ENCODE peak calls at places on chromosomes 11 and 22, in nine cellular contexts. P is astrocyte of the spinal cord, I is fibroblast of mammary gland, K is HepG2, G is lung, U is AG09309, Q is astrocyte of the cerebellum, J is DND-41, A is left ventricle myocardium inferior. Y is an unnamed sample.

GRCh38 chr22:17939579-17939978 is 84.8 kb downstream of the MICAL3 start:
- DNase-seq in P (no peak), I (no peak), K (no peak), G (no peak), U (no peak), Q (no peak), J (no peak), A (no peak), Y (no peak)

GRCh38 chr11:66676931-66677598 is 622 bp downstream of the RBM4B start:
- DNase-seq in P (no peak), I (peak; percentile 6), K (no peak), G (no peak), U (no peak), Q (no peak), J (no peak), A (no peak), Y (no peak)

GRCh38 chr11:110196241-110196754 is 100.1 kb downstream of the RDX start:
- DNase-seq in P (peak; percentile 89), I (peak; percentile 99), K (peak; percentile 25), G (peak; percentile 27), U (no peak), Q (peak; percentile 77), J (no peak), A (no peak), Y (peak; percentile 91)

GRCh38 chr11:117179048-117179999 is 781 bp downstream of the SIDT2 start:
- DNase-seq in P (peak; percentile 49), I (peak; percentile 57), K (no peak), G (no peak), U (no peak), Q (peak; percentile 64), J (peak; percentile 69), A (peak; percentile 43), Y (no peak)

GRCh38 chr11:16632295-16633200 is 105.9 kb upstream of the C11orf58 start:
- DNase-seq in P (peak; percentile 23), I (no peak), K (peak; percentile 50), G (no peak), U (no peak), Q (no peak), J (no peak), A (no peak), Y (no peak)

GRCh38 chr11:129234978-129235377 is 42.9 kb upstream of the ARHGAP32 start:
- DNase-seq in P (no peak), I (no peak), K (no peak), G (no peak), U (no peak), Q (no peak), J (no peak), A (no peak), Y (no peak)

GRCh38 chr22:45064313-45065268 is 54.8 kb upstream of the PHF21B start:
- DNase-seq in P (peak; percentile 87), I (peak; percentile 91), K (no peak), G (no peak), U (peak; percentile 42), Q (peak; percentile 69), J (peak; percentile 23), A (no peak), Y (no peak)

GRCh38 chr22:28207281-28208030 is 288.4 kb upstream of the PITPNB start:
- DNase-seq in P (no peak), I (peak; percentile 20), K (no peak), G (no peak), U (no peak), Q (no peak), J (no peak), A (no peak), Y (no peak)

GRCh38 chr22:37401401-37401859 is 25.8 kb downstream of the ELFN2 start:
- DNase-seq in P (peak; percentile 63), I (peak; percentile 56), K (no peak), G (no peak), U (no peak), Q (peak; percentile 83), J (no peak), A (peak; percentile 61), Y (no peak)

GRCh38 chr11:26121466-26121865 is 210.5 kb upstream of the ANO3 start:
- DNase-seq in P (no peak), I (no peak), K (no peak), G (no peak), U (no peak), Q (no peak), J (no peak), A (no peak), Y (no peak)

GRCh38 chr22:38180841-38181452 is 683 bp downstream of the PLA2G6 start:
- DNase-seq in P (no peak), I (no peak), K (no peak), G (peak; percentile 63), U (no peak), Q (no peak), J (peak; percentile 25), A (peak; percentile 44), Y (no peak)

GRCh38 chr22:32985899-32986772 is 72.0 kb downstream of the SYN3 start:
- DNase-seq in P (peak; percentile 68), I (peak; percentile 77), K (peak; percentile 70), G (peak; percentile 76), U (peak; percentile 43), Q (peak; percentile 42), J (peak; percentile 52), A (peak; percentile 51), Y (no peak)

DNA sequence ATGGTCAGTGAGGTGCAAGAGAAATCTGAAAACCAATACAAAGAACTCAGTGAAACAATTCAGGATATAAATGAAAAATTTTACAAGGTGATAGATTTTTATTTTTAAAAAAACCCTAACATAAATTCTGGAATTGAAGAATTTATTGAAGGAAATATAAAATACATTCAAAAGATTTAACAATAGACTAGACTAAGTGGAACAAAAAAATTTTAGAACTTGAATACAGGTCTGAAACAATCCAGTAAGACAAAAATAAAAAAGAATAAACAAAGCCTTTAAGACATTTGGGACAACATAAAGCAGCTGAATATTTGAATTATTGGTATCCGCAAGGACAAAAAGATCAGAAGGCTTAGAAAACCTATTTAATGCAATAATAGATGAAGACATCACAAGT is 8.7 kb downstream of the SPA17 start:
- DNase-seq in P (no peak), I (no peak), K (no peak), G (no peak), U (no peak), Q (no peak), J (no peak), A (no peak), Y (no peak)
- H3K4me3 ChIP-seq in P (no peak overlapping the region), I (no peak overlapping the region), K (no peak overlapping the region), G (no peak overlapping the region), U (no peak overlapping the region), Q (no peak overlapping the region), J (no peak overlapping the region), A (no peak overlapping the region), Y (no peak overlapping the region)

DNA sequence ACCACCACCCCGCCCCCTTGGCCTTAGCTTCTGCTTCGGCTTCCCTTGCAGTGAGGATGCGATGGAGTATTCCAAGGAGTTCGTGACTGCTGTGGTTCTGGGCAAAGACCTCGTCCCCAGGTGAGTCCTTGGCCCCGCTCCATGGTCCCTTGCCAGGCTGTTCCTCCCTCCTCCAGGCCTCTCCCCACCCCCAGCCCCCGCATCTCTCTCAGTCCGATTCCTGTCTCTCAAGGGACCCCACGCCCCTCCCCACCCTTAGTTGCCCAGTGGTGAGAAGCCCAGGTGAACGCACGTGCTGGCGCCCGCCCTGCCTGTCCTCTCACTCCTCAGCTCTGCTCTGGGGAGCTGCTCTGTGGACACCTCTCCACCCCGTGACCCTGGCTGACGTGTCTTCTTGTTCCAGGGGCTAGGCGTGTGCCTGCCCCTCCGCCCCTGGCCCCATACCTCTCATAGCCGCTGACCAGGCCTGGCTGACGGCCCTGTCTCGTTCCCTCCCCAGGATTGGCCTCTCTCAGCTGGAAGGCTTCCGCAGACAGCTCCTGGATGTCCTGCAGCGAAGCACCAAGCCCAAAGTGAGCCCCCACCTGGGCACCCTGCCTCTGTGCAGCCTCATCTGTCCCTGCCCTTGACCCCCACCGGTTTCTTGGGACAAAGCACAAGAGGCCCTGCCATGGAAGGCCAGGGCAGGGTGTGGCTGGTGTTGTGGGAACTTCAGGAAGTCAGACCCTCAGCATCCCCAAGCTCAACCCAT is 14.6 kb upstream of the MYRF start:
- DNase-seq in P (no peak), I (no peak), K (no peak), G (no peak), U (no peak), Q (no peak), J (no peak), A (no peak), Y (no peak)
- TF ChIP-seq CTCF in P (no peak), I (no peak), K (no peak), G (no peak), U (no peak), Q (no peak), J (no peak), A (no peak), Y (no peak)

DNA sequence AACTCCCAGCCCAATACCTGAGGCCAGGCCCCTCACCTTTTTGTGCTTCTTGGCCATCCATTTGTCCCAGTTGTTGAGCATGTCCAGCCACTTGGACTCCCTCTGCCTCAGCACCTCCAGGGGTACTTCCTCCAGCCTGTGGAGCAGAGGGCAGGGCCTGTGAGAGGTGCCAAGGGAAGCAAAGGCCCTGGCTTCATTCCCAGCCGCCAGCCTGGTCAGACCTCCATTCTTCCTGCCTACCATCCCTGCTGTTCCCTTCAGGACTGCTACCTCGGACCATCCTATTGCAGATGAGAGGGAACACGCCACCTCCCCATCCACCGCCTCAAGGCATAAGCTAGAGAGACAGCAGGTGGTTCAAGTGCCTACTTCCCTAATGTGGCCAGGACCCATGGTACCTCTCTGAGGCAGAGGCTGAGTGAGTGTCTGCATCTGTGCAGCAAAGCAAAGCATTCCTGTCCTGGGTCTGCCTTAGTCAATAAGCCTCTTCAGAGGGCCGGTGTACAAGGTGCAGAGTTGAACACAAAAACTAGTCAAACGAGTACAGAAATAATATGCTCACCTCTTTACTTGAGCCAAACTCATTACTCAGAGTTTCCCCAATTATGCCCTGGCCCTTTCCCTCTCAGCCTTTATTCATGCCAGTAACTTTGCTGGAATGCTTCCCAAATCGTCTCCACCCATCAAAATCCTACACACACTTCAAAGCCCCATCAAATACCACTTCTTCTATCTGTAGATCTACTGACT is 15.4 kb upstream of the CASTOR1 start:
- DNase-seq in P (no peak), I (no peak), K (no peak), G (no peak), U (no peak), Q (no peak), J (no peak), A (no peak), Y (no peak)
- H3K4me3 ChIP-seq in P (no peak overlapping the region), I (no peak overlapping the region), K (no peak overlapping the region), G (no peak overlapping the region), U (no peak overlapping the region), Q (no peak overlapping the region), J (no peak overlapping the region), A (peak overlapping the region; percentile 30), Y (no peak overlapping the region)

GRCh38 chr11:61122761-61123160 is 20.5 kb downstream of the CD5 start:
- DNase-seq in P (no peak), I (peak; percentile 7), K (no peak), G (no peak), U (no peak), Q (no peak), J (no peak), A (no peak), Y (no peak)

GRCh38 chr11:61124574-61125309 is 22.5 kb downstream of the CD5 start:
- DNase-seq in P (no peak), I (no peak), K (no peak), G (no peak), U (no peak), Q (no peak), J (no peak), A (no peak), Y (no peak)

GRCh38 chr11:61126266-61126665 is 24.0 kb downstream of the CD5 start:
- DNase-seq in P (no peak), I (no peak), K (no peak), G (no peak), U (no peak), Q (no peak), J (no peak), A (peak; percentile 53), Y (no peak)

GRCh38 chr11:61123775-61124571 is 21.7 kb downstream of the CD5 start:
- DNase-seq in P (no peak), I (no peak), K (no peak), G (no peak), U (no peak), Q (no peak), J (no peak), A (no peak), Y (no peak)

GRCh38 chr11:61125310-61125684 is 23.0 kb downstream of the CD5 start:
- DNase-seq in P (no peak), I (no peak), K (no peak), G (no peak), U (no peak), Q (no peak), J (no peak), A (no peak), Y (no peak)
- TF ChIP-seq CTCF in P (no peak), I (no peak), K (no peak), G (no peak), U (no peak), Q (no peak), J (no peak), A (no peak), Y (no peak)